ENCODE peak calls at places on chromosomes 6 and 20, in ten cellular contexts. C is K562, N is heart left ventricle, S is spleen, H is aorta, F is pancreas, K is neural progenitor cell, A is IMR-90, U is cardiac muscle cell, O is right cardiac atrium. L is an unnamed sample. For H3K4me1, the result is how much of the 10 kb centered on the place peaks cover.

GRCh38 chr6:51846531-51846930 is 240.9 kb downstream of the PKHD1 start:
- DNase-seq in F (no peak), A (no peak), C (no peak), N (no peak), S (no peak), U (no peak), O (no peak), H (no peak), K (no peak), L (no peak)

GRCh38 chr6:54467384-54467783 is 159.1 kb downstream of the TINAG start:
- DNase-seq in O (no peak), U (no peak), H (no peak), A (no peak), F (no peak), C (no peak), S (no peak), N (no peak), K (no peak), L (no peak)

GRCh38 chr6:43089467-43089866 is 13.4 kb downstream of the PTK7 start:
- DNase-seq in C (no peak), K (peak), H (no peak), A (no peak), U (no peak), N (no peak), O (no peak), F (no peak), S (peak), L (no peak)

GRCh38 chr6:49030621-49031020 is 432.4 kb downstream of the MMUT start:
- DNase-seq in C (no peak), A (no peak), U (peak), K (no peak), S (no peak), O (no peak), N (no peak), H (no peak), F (no peak), L (no peak)

GRCh38 chr6:25248100-25248499 is 31.1 kb upstream of the CARMIL1 start:
- DNase-seq in N (no peak), U (no peak), A (peak), O (no peak), S (no peak), C (no peak), F (no peak), H (no peak), K (no peak), L (no peak)

GRCh38 chr20:35165221-35166185 is 6.4 kb upstream of the PROCR start:
- DNase-seq in H (no peak), A (no peak), U (peak), C (no peak), K (no peak), O (no peak), S (no peak), F (no peak), N (no peak), L (no peak)

GRCh38 chr20:1338096-1338495 is 9.2 kb upstream of the SDCBP2 start:
- DNase-seq in N (no peak), F (no peak), H (no peak), A (no peak), O (no peak), U (no peak), K (no peak), S (peak), C (no peak), L (no peak)

GRCh38 chr6:136921936-136922679 is at the start of gene SLC35D3:
- DNase-seq in O (peak), C (no peak), U (peak), K (peak), S (peak), A (no peak), H (peak), N (no peak), F (peak), L (no peak)

GRCh38 chr20:35187584-35188190 is 15.8 kb downstream of the PROCR start:
- DNase-seq in C (no peak), A (peak), F (no peak), N (no peak), S (no peak), U (no peak), H (no peak), K (no peak), O (no peak), L (no peak)

GRCh38 chr6:4607026-4607704 is 169.0 kb upstream of the CDYL start:
- DNase-seq in K (no peak), N (no peak), A (peak), H (peak), F (no peak), U (peak), C (no peak), O (no peak), S (no peak), L (peak)

GRCh38 chr6:139625998-139626975 is 251.8 kb upstream of the CITED2 start:
- DNase-seq in K (no peak), H (no peak), F (no peak), C (no peak), U (peak), O (peak), N (no peak), S (no peak), A (no peak), L (no peak)

GRCh38 chr20:51678041-51678697 is 90.0 kb downstream of the ATP9A start:
- DNase-seq in H (no peak), N (no peak), O (peak), A (no peak), K (peak), F (no peak), S (no peak), U (peak), C (no peak), L (no peak)

GRCh38 chr6:127514396-127515227 is 4.5 kb downstream of the MTCL3 start:
- DNase-seq in A (peak), C (no peak), O (peak), S (peak), H (no peak), U (peak), K (peak), F (peak), N (peak), L (peak)

GRCh38 chr20:22490287-22491187 is 93.8 kb downstream of the FOXA2 start:
- DNase-seq in N (no peak), F (peak), O (peak), A (no peak), H (no peak), S (no peak), C (no peak), U (peak), K (peak), L (no peak)

GRCh38 chr6:32840604-32841246 is 2.2 kb upstream of the TAP2 start:
- DNase-seq in H (no peak), N (no peak), O (no peak), S (no peak), A (no peak), U (no peak), F (no peak), K (no peak), C (no peak), L (no peak)

GRCh38 chr6:3852391-3852790 is 3.2 kb downstream of the FAM50B start:
- DNase-seq in H (no peak), K (no peak), U (no peak), C (no peak), N (no peak), A (no peak), S (no peak), F (no peak), O (no peak), L (no peak)

GRCh38 chr6:44135875-44136274 is 8.5 kb downstream of the TMEM63B start:
- DNase-seq in C (no peak), A (no peak), O (no peak), N (no peak), S (peak), H (no peak), K (no peak), U (no peak), F (no peak), L (no peak)

GRCh38 chr20:39676236-39676635 is 714.1 kb downstream of the DHX35 start:
- DNase-seq in O (no peak), H (no peak), K (no peak), C (no peak), S (no peak), F (no peak), U (no peak), A (no peak), N (no peak), L (no peak)

GRCh38 chr20:60060593-60060992 is 102.4 kb downstream of the CDH26 start:
- DNase-seq in F (no peak), A (no peak), N (no peak), C (no peak), S (no peak), K (no peak), U (no peak), O (no peak), H (no peak), L (no peak)

GRCh38 chr20:13765299-13765698 is 19.4 kb downstream of the ESF1 start:
- DNase-seq in N (no peak), O (no peak), A (peak), H (no peak), U (peak), F (no peak), S (no peak), K (no peak), C (no peak), L (no peak)

DNA sequence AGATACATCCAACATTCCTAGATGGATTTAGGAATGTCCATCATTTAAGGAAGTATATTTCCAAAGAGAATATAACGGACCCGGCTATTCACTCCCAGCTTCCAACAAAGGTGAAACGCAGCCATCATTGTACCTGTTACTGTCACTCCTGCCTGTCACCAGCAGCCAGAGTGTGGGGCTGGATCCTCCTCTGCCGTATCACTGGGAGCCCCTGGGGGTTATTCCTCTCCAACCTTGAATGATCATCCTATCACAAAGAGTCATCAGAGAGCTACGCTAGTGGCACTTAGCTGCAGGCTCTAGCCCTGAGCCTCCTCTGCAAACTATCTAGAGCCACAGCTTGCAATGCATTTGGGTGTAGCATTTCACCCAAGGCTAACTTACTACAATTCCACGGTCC is 73.6 kb upstream of the NHSL1 start:
- DNase-seq in H (no peak), A (no peak), F (no peak), O (no peak), N (no peak), U (no peak), C (no peak), K (peak), S (no peak), L (no peak)
- H3K4me1 ChIP-seq in H (under half), A (under half), F (under half), O (under half), N (under half), U (under half), C (under half), K (half or more), S (under half), L (under half)

GRCh38 chr6:158040051-158040803 is 58.6 kb downstream of the SYNJ2 start:
- DNase-seq in N (no peak), H (peak), O (no peak), K (no peak), S (no peak), F (peak), C (peak), A (peak), U (peak), L (peak)

GRCh38 chr6:158038291-158039177 is 56.9 kb downstream of the SYNJ2 start:
- DNase-seq in N (no peak), S (peak), U (no peak), A (no peak), F (peak), K (no peak), H (peak), O (no peak), C (no peak), L (no peak)

GRCh38 chr6:158037771-158038170 is 56.1 kb downstream of the SYNJ2 start:
- DNase-seq in K (no peak), S (peak), A (no peak), O (no peak), C (no peak), N (peak), U (no peak), F (peak), H (peak), L (no peak)

GRCh38 chr6:158039571-158040050 is 57.9 kb downstream of the SYNJ2 start:
- DNase-seq in C (peak), N (peak), U (peak), H (peak), A (peak), S (peak), F (peak), K (no peak), O (peak), L (peak)

DNA sequence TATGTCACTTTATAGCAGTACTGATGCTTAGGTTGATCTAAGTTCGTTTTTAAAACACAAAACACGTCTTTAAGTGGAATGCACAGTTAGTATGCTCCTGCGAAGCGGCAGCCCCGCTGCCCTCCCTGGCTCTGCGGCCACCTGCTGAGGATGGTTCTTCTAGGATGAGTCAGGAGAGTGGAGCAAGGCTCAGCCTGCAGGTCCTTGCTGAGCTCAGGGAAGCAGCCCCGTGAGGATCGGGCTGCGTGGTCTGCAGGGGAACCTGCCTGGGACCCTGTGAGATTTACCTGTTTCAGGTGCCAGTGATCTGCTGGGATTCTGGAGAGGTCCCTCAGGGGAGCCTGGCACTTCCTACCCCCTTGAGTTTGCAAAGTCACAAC is 57.5 kb downstream of the SYNJ2 start:
- DNase-seq in U (no peak), H (no peak), F (peak), O (no peak), A (peak), S (no peak), K (peak), N (no peak), C (no peak), L (peak)
- H3K4me1 ChIP-seq in U (under half), H (under half), F (under half), O (under half), A (under half), S (under half), K (under half), N (half or more), C (under half), L (half or more)

GRCh38 chr20:31517373-31517772 is 3.1 kb downstream of the HM13 start:
- DNase-seq in K (peak), S (no peak), H (peak), F (peak), O (no peak), N (peak), A (peak), C (peak), U (peak), L (peak)
- H3K4me1 ChIP-seq in K (under half), S (under half), H (under half), F (under half), O (under half), N (under half), A (under half), C (under half), U (under half), L (under half)

DNA sequence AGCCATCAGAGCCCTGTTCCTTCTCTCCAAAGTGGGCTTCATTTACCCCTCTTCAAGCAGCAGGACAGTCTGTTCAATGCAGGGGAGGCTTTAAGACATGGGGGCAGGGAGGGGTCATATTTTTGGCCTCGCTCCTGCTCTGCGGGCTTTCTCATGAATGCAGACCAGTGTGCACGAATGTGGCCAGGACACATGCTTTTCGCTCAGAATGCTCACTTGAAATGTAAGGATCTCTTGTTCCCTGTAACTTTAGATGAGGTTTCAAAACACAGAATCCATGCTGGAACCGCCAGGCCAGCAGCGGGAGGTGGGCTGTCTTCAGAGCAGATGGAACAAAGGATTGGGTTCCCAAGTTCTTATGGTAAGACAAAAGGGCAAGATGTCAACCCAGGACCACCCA is 78.4 kb upstream of the AKAP12 start:
- DNase-seq in K (no peak), A (no peak), N (no peak), O (no peak), S (no peak), F (no peak), H (no peak), C (no peak), U (no peak), L (no peak)
- H3K4me1 ChIP-seq in K (under half), A (under half), N (under half), O (under half), S (under half), F (under half), H (under half), C (under half), U (under half), L (under half)

GRCh38 chr6:166956444-166957086 is at the start of gene RNASET2:
- DNase-seq in F (peak), H (peak), O (peak), N (peak), K (peak), A (peak), S (peak), C (peak), U (peak), L (peak)
- H3K4me1 ChIP-seq in F (under half), H (under half), O (under half), N (under half), K (under half), A (under half), S (under half), C (under half), U (under half), L (under half)

GRCh38 chr20:5949943-5950270 is 426 bp downstream of the TRMT6 start:
- DNase-seq in K (no peak), U (no peak), O (no peak), H (no peak), A (no peak), S (no peak), N (no peak), C (no peak), F (no peak), L (no peak)
- H3K4me1 ChIP-seq in K (under half), U (under half), O (under half), H (under half), A (under half), S (under half), N (under half), C (under half), F (under half), L (under half)

DNA sequence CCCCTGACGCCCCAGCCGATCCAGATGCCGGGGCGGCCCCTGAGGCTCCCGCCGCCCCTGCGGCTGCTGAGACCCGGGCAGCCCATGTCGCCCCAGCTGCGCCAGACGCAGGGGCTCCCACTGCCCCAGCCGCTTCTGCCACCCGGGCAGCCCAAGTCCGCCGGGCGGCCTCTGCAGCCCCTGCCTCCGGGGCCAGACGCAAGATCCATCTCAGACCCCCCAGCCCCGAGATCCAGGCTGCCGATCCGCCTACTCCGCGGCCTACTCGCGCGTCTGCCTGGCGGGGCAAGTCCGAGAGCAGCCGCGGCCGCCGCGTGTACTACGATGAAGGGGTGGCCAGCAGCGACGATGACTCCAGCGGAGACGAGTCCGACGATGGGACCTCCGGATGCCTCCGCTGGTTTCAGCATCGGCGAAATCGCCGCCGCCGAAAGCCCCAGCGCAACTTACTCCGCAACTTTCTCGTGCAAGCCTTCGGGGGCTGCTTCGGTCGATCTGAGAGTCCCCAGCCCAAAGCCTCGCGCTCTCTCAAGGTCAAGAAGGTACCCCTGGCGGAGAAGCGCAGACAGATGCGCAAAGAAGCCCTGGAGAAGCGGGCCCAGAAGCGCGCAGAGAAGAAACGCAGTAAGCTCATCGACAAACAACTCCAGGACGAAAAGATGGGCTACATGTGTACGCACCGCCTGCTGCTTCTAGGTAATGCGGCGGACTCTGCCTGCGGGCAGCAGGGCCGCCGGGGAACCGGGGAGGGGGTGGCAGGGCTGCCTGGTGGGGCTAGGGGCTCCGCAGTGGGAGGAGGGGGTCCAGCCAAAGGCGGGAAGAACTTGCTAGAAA is 2.3 kb downstream of the GNAS start:
- DNase-seq in U (no peak), N (no peak), A (no peak), K (peak), O (no peak), C (no peak), S (no peak), H (no peak), F (peak), L (no peak)
- H3K4me1 ChIP-seq in U (under half), N (under half), A (under half), K (under half), O (under half), C (under half), S (under half), H (under half), F (under half), L (under half)

DNA sequence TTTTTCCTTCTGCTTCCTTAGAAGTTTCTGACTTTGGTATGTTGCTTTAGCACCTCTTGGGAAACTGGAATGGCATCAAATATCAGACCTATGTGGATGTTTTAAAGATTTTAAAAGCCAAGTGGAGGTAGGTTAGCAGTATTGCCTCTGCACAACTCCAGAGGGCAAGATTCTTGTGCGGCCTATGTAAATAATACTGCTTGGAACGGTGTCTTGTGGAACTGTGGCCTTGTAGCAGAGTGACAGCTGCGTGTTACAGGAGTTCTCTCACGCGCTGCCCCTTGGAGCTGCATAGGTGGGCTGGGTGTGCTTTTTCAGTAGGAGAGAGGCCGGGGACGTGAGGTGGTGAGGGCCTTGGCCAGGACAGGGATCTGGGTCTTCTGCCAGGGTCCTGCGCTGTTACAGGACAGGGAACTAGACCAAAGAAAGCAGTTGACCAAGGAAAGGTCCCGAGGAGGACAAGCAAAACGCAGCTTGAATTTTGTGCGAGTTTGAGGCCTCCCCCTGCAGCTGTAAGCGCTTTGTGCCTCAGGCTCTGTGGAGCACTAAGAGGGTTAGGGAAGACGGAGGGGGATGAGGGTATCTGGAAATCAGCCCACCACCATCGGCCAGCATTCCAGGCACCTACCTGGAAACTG is 1.5 kb downstream of the TMEM181 start:
- DNase-seq in U (no peak), C (no peak), O (no peak), K (no peak), S (peak), F (no peak), A (no peak), H (no peak), N (no peak), L (no peak)
- H3K4me1 ChIP-seq in U (under half), C (under half), O (under half), K (under half), S (under half), F (under half), A (under half), H (under half), N (under half), L (under half)

L was measured in PC-9.